ENCODE peak calls at places on chromosomes 16 and 17, in five cellular contexts. R is body of pancreas, G is PC-9, J is heart right ventricle, U is left ventricle myocardium inferior. S is an unnamed sample.

GRCh38 chr17:8225813-8226535 is 15.6 kb upstream of the AURKB start:
- DNase-seq in G (no peak), R (peak; percentile 64), J (peak; percentile 51), U (no peak), S (peak; percentile 49)

GRCh38 chr16:28167221-28167620 is 44.5 kb downstream of the XPO6 start:
- DNase-seq in G (peak; percentile 81), R (no peak), J (no peak), U (no peak), S (no peak)

GRCh38 chr16:87945351-87946042 is 5.7 kb upstream of the BANP start:
- DNase-seq in J (peak; percentile 78), G (peak; percentile 98), R (peak; percentile 82), U (peak; percentile 73), S (no peak)

GRCh38 chr16:47182318-47182717 is 38.6 kb upstream of the NETO2 start:
- DNase-seq in U (no peak), J (no peak), R (no peak), G (no peak), S (no peak)

GRCh38 chr17:81380682-81381518 is 14.4 kb upstream of the BAHCC1 start:
- DNase-seq in U (no peak), R (no peak), G (no peak), J (no peak), S (no peak)

GRCh38 chr16:51407921-51408320 is 256.9 kb upstream of the SALL1 start:
- DNase-seq in U (no peak), J (no peak), G (no peak), R (no peak), S (no peak)

GRCh38 chr16:62135903-62136302 is 99.7 kb upstream of the CDH8 start:
- DNase-seq in U (no peak), G (no peak), R (no peak), J (no peak), S (no peak)

GRCh38 chr16:12678983-12679382 is 124.7 kb downstream of the CPPED1 start:
- DNase-seq in J (no peak), R (no peak), G (no peak), U (no peak), S (no peak)

GRCh38 chr16:51151951-51152663 is 1.0 kb upstream of the SALL1 start:
- DNase-seq in G (no peak), R (peak; percentile 38), U (no peak), J (peak; percentile 71), S (no peak)

GRCh38 chr17:66522591-66523272 is 220.3 kb downstream of the PRKCA start:
- DNase-seq in R (no peak), U (no peak), G (no peak), J (no peak), S (no peak)

GRCh38 chr16:49899991-49900690 is 44.2 kb upstream of the ZNF423 start:
- DNase-seq in G (no peak), R (no peak), J (no peak), U (no peak), S (no peak)

GRCh38 chr16:70391881-70392481 is 45.3 kb downstream of the DDX19A start:
- DNase-seq in J (peak; percentile 28), G (no peak), U (peak; percentile 33), R (no peak), S (no peak)

GRCh38 chr16:80804451-80805383 is at the start of gene CDYL2:
- DNase-seq in R (peak; percentile 40), J (no peak), G (no peak), U (peak; percentile 48), S (peak; percentile 28)

GRCh38 chr17:9239260-9239820 is 218.0 kb downstream of the NTN1 start:
- DNase-seq in G (no peak), J (no peak), R (no peak), U (no peak), S (no peak)

GRCh38 chr16:9670058-9670457 is 512.2 kb downstream of the GRIN2A start:
- DNase-seq in G (no peak), J (no peak), R (no peak), U (no peak), S (no peak)

GRCh38 chr17:1203111-1203966 is 23.6 kb upstream of the ABR start:
- DNase-seq in G (peak; percentile 64), R (peak; percentile 49), U (peak; percentile 63), J (peak; percentile 67), S (peak; percentile 45)

GRCh38 chr16:30183961-30184429 is 593 bp downstream of the CORO1A start:
- DNase-seq in G (no peak), R (peak; percentile 13), U (peak; percentile 24), J (peak; percentile 25), S (peak; percentile 91)

GRCh38 chr17:78709119-78709681 is 72.9 kb downstream of the CYTH1 start:
- DNase-seq in J (no peak), R (no peak), U (no peak), G (no peak), S (no peak)

GRCh38 chr17:74512624-74513084 is 18.6 kb downstream of the CD300LB start:
- DNase-seq in J (no peak), G (no peak), U (no peak), R (no peak), S (no peak)

GRCh38 chr16:27237229-27238015 is 31.1 kb downstream of the NSMCE1 start:
- DNase-seq in U (no peak), R (no peak), G (no peak), J (no peak), S (peak; percentile 87)

GRCh38 chr16:89727406-89728120 is 6.2 kb downstream of the ZNF276 start:
- DNase-seq in G (peak; percentile 3), R (no peak), J (no peak), U (no peak), S (no peak)

GRCh38 chr16:78992001-78992400 is 608.5 kb downstream of the MAF start:
- DNase-seq in U (no peak), G (no peak), J (no peak), R (no peak), S (no peak)

GRCh38 chr17:59829217-59830006 is 63.3 kb downstream of the TUBD1 start:
- DNase-seq in R (no peak), U (no peak), J (peak; percentile 54), G (peak; percentile 100), S (peak; percentile 53)

GRCh38 chr16:30351586-30352419 is 3.3 kb downstream of the CD2BP2 start:
- DNase-seq in U (peak; percentile 76), J (peak; percentile 81), R (peak; percentile 93), G (no peak), S (no peak)

GRCh38 chr17:40458001-40458791 is 14.9 kb downstream of the IGFBP4 start:
- DNase-seq in U (no peak), R (peak; percentile 36), G (no peak), J (peak; percentile 38), S (no peak)

GRCh38 chr17:83192161-83192788 is 112.9 kb downstream of the METRNL start:
- DNase-seq in U (peak; percentile 16), J (no peak), R (peak; percentile 9), G (no peak), S (no peak)

GRCh38 chr17:6110088-6110487 is 39.9 kb downstream of the WSCD1 start:
- DNase-seq in G (no peak), J (no peak), U (no peak), R (no peak), S (no peak)

GRCh38 chr16:79451196-79451816 is 149.2 kb downstream of the MAF start:
- DNase-seq in R (no peak), G (no peak), U (no peak), J (no peak), S (no peak)

GRCh38 chr16:85373741-85374570 is 239.2 kb upstream of the GSE1 start:
- DNase-seq in R (no peak), U (no peak), J (no peak), G (no peak), S (no peak)
- H3K4me1 ChIP-seq in R (peaks cover 23% of the 10 kb centered on the region), U (peaks cover 52% of the 10 kb centered on the region), J (peaks cover 53% of the 10 kb centered on the region), G (peaks cover 11% of the 10 kb centered on the region), S (no peaks in the 10 kb centered on the region)

DNA sequence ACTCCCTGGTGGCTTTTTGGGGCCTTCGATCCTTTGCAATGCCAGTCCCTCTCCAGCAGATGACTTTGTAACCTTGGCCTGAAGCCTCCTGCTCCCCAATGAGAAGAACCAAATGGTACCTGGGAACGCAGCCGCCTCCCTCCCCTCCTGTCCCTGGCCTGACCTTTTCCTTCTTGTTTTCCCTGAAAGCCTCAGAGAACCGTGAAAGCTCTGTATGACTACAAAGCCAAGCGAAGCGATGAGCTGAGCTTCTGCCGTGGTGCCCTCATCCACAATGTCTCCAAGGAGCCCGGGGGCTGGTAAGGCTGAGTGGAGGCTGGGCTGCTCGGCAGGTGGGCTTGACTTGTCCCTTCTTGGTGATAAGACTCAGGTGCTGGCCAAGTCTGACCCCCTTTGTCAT is 88.0 kb downstream of the SDR42E1 start:
- DNase-seq in U (no peak), R (no peak), J (no peak), G (no peak), S (no peak)
- H3K4me1 ChIP-seq in U (no peaks in the 10 kb centered on the region), R (no peaks in the 10 kb centered on the region), J (no peaks in the 10 kb centered on the region), G (no peaks in the 10 kb centered on the region), S (no peaks in the 10 kb centered on the region)

GRCh38 chr16:22214402-22214801 is 8.3 kb downstream of the EEF2K start:
- DNase-seq in G (no peak), J (no peak), U (no peak), R (no peak), S (no peak)
- H3K4me1 ChIP-seq in G (no peaks in the 10 kb centered on the region), J (peaks cover 16% of the 10 kb centered on the region), U (peaks cover 80% of the 10 kb centered on the region), R (peaks cover 19% of the 10 kb centered on the region), S (no peaks in the 10 kb centered on the region)

GRCh38 chr17:45306094-45306493 is 10.7 kb downstream of the MAP3K14 start:
- DNase-seq in R (no peak), G (no peak), J (no peak), U (no peak), S (no peak)

GRCh38 chr17:45308016-45308365 is 8.8 kb downstream of the MAP3K14 start:
- DNase-seq in J (no peak), U (no peak), R (no peak), G (no peak), S (no peak)

GRCh38 chr17:45308840-45309239 is 8.0 kb downstream of the MAP3K14 start:
- DNase-seq in R (no peak), J (no peak), G (no peak), U (no peak), S (no peak)

GRCh38 chr17:45306623-45307022 is 10.2 kb downstream of the MAP3K14 start:
- DNase-seq in G (no peak), R (no peak), J (no peak), U (no peak), S (no peak)

DNA sequence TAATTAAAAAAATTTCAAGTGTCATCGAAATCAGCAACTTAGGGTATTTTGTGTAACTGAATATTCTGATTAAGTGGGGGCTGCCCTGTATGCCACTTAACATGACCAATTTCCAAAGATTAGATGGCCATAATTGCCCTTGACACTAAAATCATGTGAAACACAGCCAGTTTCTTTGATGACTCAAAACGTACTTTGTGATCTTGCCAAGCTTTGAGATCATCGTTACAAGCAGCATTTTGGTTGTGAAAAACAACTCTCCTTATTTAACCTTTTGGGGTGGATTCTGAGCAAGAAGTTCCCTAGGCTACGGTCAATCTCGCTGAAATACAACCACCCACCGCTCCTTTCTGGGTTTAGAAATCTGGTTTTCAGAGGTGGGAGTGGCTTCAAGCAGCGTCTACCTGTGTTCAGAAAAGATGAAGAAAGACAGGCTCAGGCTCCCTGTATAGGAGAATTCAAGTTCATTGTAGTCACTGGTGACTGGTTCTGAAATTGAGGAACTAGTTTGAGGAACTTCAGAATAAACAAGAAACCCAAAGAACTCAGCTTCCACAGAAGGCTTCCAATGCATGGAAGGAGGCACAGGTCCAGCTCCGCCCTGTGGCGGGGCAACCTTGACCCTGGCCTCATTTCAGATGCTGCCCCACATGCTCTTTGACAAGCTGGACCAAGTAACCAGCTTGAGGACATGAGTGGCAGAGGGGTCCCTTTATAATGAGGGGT is 9.4 kb downstream of the MAP3K14 start:
- DNase-seq in U (no peak), G (no peak), R (peak; percentile 53), J (no peak), S (no peak)
- H3K4me1 ChIP-seq in U (peaks cover 98% of the 10 kb centered on the region), G (peaks cover 45% of the 10 kb centered on the region), R (peaks cover 84% of the 10 kb centered on the region), J (peaks cover 86% of the 10 kb centered on the region), S (peaks cover 72% of the 10 kb centered on the region)

S was measured in CD8-positive, alpha-beta memory T cell.